ENCODE peak calls at places on chromosomes 2 and 18, in five cellular contexts. M is neural progenitor cell; S is hippocampal formation; J is naive thymus-derived CD8-positive, alpha-beta T cell; V is astrocyte of the hippocampus. N is an unnamed sample.

GRCh38 chr2:183162362-183162761 is 38.1 kb downstream of the NUP35 start:
- DNase-seq in M (no peak), S (no peak), J (no peak), V (peak), N (no peak)

GRCh38 chr2:234047361-234047760 is 3.1 kb upstream of the SPP2 start:
- DNase-seq in M (no peak), S (no peak), J (no peak), V (no peak), N (no peak)

GRCh38 chr18:58865714-58866113 is 1.0 kb downstream of the ZNF532 start:
- DNase-seq in M (no peak), S (no peak), J (no peak), V (peak), N (no peak)

GRCh38 chr2:217530399-217531100 is 472.2 kb downstream of the TNS1 start:
- DNase-seq in M (no peak), S (no peak), J (no peak), V (no peak), N (no peak)

GRCh38 chr18:60599267-60599666 is 226.7 kb upstream of the MC4R start:
- DNase-seq in M (no peak), S (no peak), J (no peak), V (no peak), N (no peak)

GRCh38 chr2:150319085-150319484 is 168.4 kb downstream of the RND3 start:
- DNase-seq in M (no peak), S (no peak), J (no peak), V (no peak), N (no peak)

GRCh38 chr2:145751634-145752033 is 1231.7 kb upstream of the ZEB2 start:
- DNase-seq in M (no peak), S (no peak), J (no peak), V (peak), N (no peak)

GRCh38 chr2:191152841-191153240 is 2.0 kb upstream of the STAT4 start:
- DNase-seq in M (no peak), S (no peak), J (no peak), V (peak), N (no peak)

GRCh38 chr18:63178526-63178880 is 141.1 kb downstream of the BCL2 start:
- DNase-seq in M (peak), S (no peak), J (no peak), V (no peak), N (no peak)

GRCh38 chr2:170862503-170862902 is 45.8 kb downstream of the GAD1 start:
- DNase-seq in M (no peak), S (no peak), J (no peak), V (no peak), N (no peak)